ENCODE peak calls at places on chromosomes 7 and 10, in seven cellular contexts. One of them, this sample, is unnamed.

GRCh38 chr10:72337039-72337629 is 17.6 kb downstream of the DNAJB12 start:
- DNase-seq in colonic mucosa: peak; percentile 85
- DNase-seq in IMR-90: peak; percentile 53
- DNase-seq in stimulated activated CD8-positive, alpha-beta memory T cell treated with anti-CD3 and anti-CD28 coated beads, Interleukin-7, amount 100 ng/mL, for 1 hour: peak; percentile 49
- DNase-seq in RCC 7860: peak; percentile 62
- DNase-seq in Caki2: peak; percentile 70
- DNase-seq in sciatic nerve: peak; percentile 95
- DNase-seq in this sample: peak; percentile 46

GRCh38 chr7:55546826-55547225 is 25.5 kb downstream of the VOPP1 start:
- DNase-seq in sciatic nerve: peak; percentile 64
- DNase-seq in RCC 7860: peak; percentile 90
- DNase-seq in colonic mucosa: peak; percentile 61
- DNase-seq in IMR-90: peak; percentile 79
- DNase-seq in stimulated activated CD8-positive, alpha-beta memory T cell treated with anti-CD3 and anti-CD28 coated beads, Interleukin-7, amount 100 ng/mL, for 1 hour: no peak
- DNase-seq in Caki2: peak; percentile 90
- DNase-seq in this sample: peak; percentile 84

GRCh38 chr7:117873056-117873932 is at the start of gene CTTNBP2:
- DNase-seq in sciatic nerve: peak; percentile 80
- DNase-seq in stimulated activated CD8-positive, alpha-beta memory T cell treated with anti-CD3 and anti-CD28 coated beads, Interleukin-7, amount 100 ng/mL, for 1 hour: no peak
- DNase-seq in colonic mucosa: peak; percentile 49
- DNase-seq in IMR-90: peak; percentile 59
- DNase-seq in Caki2: peak; percentile 35
- DNase-seq in RCC 7860: no peak
- DNase-seq in this sample: peak; percentile 38

GRCh38 chr10:126063353-126063791 is 167.0 kb downstream of the FANK1 start:
- DNase-seq in stimulated activated CD8-positive, alpha-beta memory T cell treated with anti-CD3 and anti-CD28 coated beads, Interleukin-7, amount 100 ng/mL, for 1 hour: no peak
- DNase-seq in sciatic nerve: no peak
- DNase-seq in colonic mucosa: no peak
- DNase-seq in RCC 7860: peak; percentile 100
- DNase-seq in IMR-90: peak; percentile 81
- DNase-seq in Caki2: peak; percentile 96
- DNase-seq in this sample: peak; percentile 87

GRCh38 chr10:69730251-69731156 is 71.2 kb upstream of the COL13A1 start:
- DNase-seq in Caki2: no peak
- DNase-seq in RCC 7860: no peak
- DNase-seq in sciatic nerve: peak; percentile 54
- DNase-seq in colonic mucosa: no peak
- DNase-seq in IMR-90: peak; percentile 63
- DNase-seq in stimulated activated CD8-positive, alpha-beta memory T cell treated with anti-CD3 and anti-CD28 coated beads, Interleukin-7, amount 100 ng/mL, for 1 hour: no peak
- DNase-seq in this sample: no peak

GRCh38 chr7:157219154-157219553 is 80.4 kb downstream of the UBE3C start:
- DNase-seq in sciatic nerve: no peak
- DNase-seq in RCC 7860: no peak
- DNase-seq in stimulated activated CD8-positive, alpha-beta memory T cell treated with anti-CD3 and anti-CD28 coated beads, Interleukin-7, amount 100 ng/mL, for 1 hour: no peak
- DNase-seq in Caki2: no peak
- DNase-seq in IMR-90: no peak
- DNase-seq in colonic mucosa: no peak
- DNase-seq in this sample: no peak

GRCh38 chr7:45088821-45089313 is at the start of gene NACAD:
- DNase-seq in IMR-90: peak; percentile 18
- DNase-seq in colonic mucosa: no peak
- DNase-seq in sciatic nerve: peak; percentile 71
- DNase-seq in RCC 7860: no peak
- DNase-seq in Caki2: no peak
- DNase-seq in stimulated activated CD8-positive, alpha-beta memory T cell treated with anti-CD3 and anti-CD28 coated beads, Interleukin-7, amount 100 ng/mL, for 1 hour: no peak
- DNase-seq in this sample: peak; percentile 13

GRCh38 chr7:136914016-136914415 is 45.6 kb downstream of the CHRM2 start:
- DNase-seq in colonic mucosa: no peak
- DNase-seq in sciatic nerve: no peak
- DNase-seq in stimulated activated CD8-positive, alpha-beta memory T cell treated with anti-CD3 and anti-CD28 coated beads, Interleukin-7, amount 100 ng/mL, for 1 hour: no peak
- DNase-seq in Caki2: no peak
- DNase-seq in IMR-90: no peak
- DNase-seq in RCC 7860: no peak
- DNase-seq in this sample: no peak

GRCh38 chr7:26426096-26426495 is 134.4 kb downstream of the SNX10 start:
- DNase-seq in sciatic nerve: no peak
- DNase-seq in RCC 7860: no peak
- DNase-seq in stimulated activated CD8-positive, alpha-beta memory T cell treated with anti-CD3 and anti-CD28 coated beads, Interleukin-7, amount 100 ng/mL, for 1 hour: no peak
- DNase-seq in Caki2: no peak
- DNase-seq in IMR-90: no peak
- DNase-seq in colonic mucosa: no peak
- DNase-seq in this sample: no peak

GRCh38 chr7:94513565-94513860 is 3.9 kb downstream of the CASD1 start:
- DNase-seq in Caki2: no peak
- DNase-seq in stimulated activated CD8-positive, alpha-beta memory T cell treated with anti-CD3 and anti-CD28 coated beads, Interleukin-7, amount 100 ng/mL, for 1 hour: no peak
- DNase-seq in RCC 7860: no peak
- DNase-seq in IMR-90: peak; percentile 10
- DNase-seq in sciatic nerve: no peak
- DNase-seq in colonic mucosa: no peak
- DNase-seq in this sample: no peak

GRCh38 chr7:31811650-31812461 is 124.8 kb downstream of the PPP1R17 start:
- DNase-seq in sciatic nerve: no peak
- DNase-seq in colonic mucosa: no peak
- DNase-seq in IMR-90: peak; percentile 75
- DNase-seq in stimulated activated CD8-positive, alpha-beta memory T cell treated with anti-CD3 and anti-CD28 coated beads, Interleukin-7, amount 100 ng/mL, for 1 hour: no peak
- DNase-seq in RCC 7860: peak; percentile 18
- DNase-seq in Caki2: no peak
- DNase-seq in this sample: no peak

GRCh38 chr7:131188367-131189339 is 139.0 kb upstream of the MKLN1 start:
- DNase-seq in stimulated activated CD8-positive, alpha-beta memory T cell treated with anti-CD3 and anti-CD28 coated beads, Interleukin-7, amount 100 ng/mL, for 1 hour: peak; percentile 6
- DNase-seq in RCC 7860: peak; percentile 99
- DNase-seq in sciatic nerve: no peak
- DNase-seq in Caki2: peak; percentile 89
- DNase-seq in IMR-90: peak; percentile 98
- DNase-seq in colonic mucosa: no peak
- DNase-seq in this sample: peak; percentile 87

GRCh38 chr7:3867847-3868246 is 566.8 kb downstream of the SDK1 start:
- DNase-seq in stimulated activated CD8-positive, alpha-beta memory T cell treated with anti-CD3 and anti-CD28 coated beads, Interleukin-7, amount 100 ng/mL, for 1 hour: no peak
- DNase-seq in IMR-90: peak; percentile 71
- DNase-seq in sciatic nerve: no peak
- DNase-seq in colonic mucosa: peak; percentile 31
- DNase-seq in Caki2: no peak
- DNase-seq in RCC 7860: no peak
- DNase-seq in this sample: no peak

GRCh38 chr10:91511549-91512330 is 101.6 kb downstream of the HECTD2 start:
- DNase-seq in sciatic nerve: no peak
- DNase-seq in RCC 7860: peak; percentile 88
- DNase-seq in Caki2: no peak
- DNase-seq in IMR-90: peak; percentile 90
- DNase-seq in stimulated activated CD8-positive, alpha-beta memory T cell treated with anti-CD3 and anti-CD28 coated beads, Interleukin-7, amount 100 ng/mL, for 1 hour: no peak
- DNase-seq in colonic mucosa: no peak
- DNase-seq in this sample: peak; percentile 43

This sample was measured in kidney glomerular epithelial cell.